ENCODE peak calls at places on chromosomes 6 and 20, in ten cellular contexts. B is NCI-H1436; G is activated CD8-positive, alpha-beta memory T cell treated with anti-CD3 and anti-CD28 coated beads, Interleukin-2, amount 10 ng/mL, durations not matched to agents 7 days and 5 days; D is RWPE1; J is NCI-H2081; R is ovary; Z is brain pericyte; O is HL-60; P is testis; K is left colon. F is an unnamed sample.

GRCh38 chr6:161132384-161132783 is 140.8 kb downstream of the MAP3K4 start:
- DNase-seq in G (no peak), O (no peak), J (no peak), R (no peak), P (no peak), D (no peak), B (no peak), K (no peak), Z (no peak), F (no peak)

GRCh38 chr20:3032624-3033023 is 10.8 kb upstream of the GNRH2 start:
- DNase-seq in O (no peak), G (no peak), B (no peak), J (no peak), Z (no peak), D (no peak), P (peak), R (no peak), K (no peak), F (no peak)

GRCh38 chr6:124669713-124670480 is 292.3 kb upstream of the RNF217 start:
- DNase-seq in Z (no peak), O (no peak), R (no peak), J (no peak), D (no peak), G (no peak), B (no peak), K (no peak), P (no peak), F (no peak)

GRCh38 chr6:135181333-135182119 is 418 bp downstream of the MYB start:
- DNase-seq in R (no peak), O (no peak), Z (no peak), G (peak), B (no peak), K (peak), D (no peak), J (peak), P (no peak), F (no peak)

GRCh38 chr20:38604873-38605303 is 3.3 kb downstream of the ARHGAP40 start:
- DNase-seq in D (peak), O (no peak), B (no peak), Z (no peak), K (no peak), P (no peak), J (no peak), G (no peak), R (no peak), F (no peak)

GRCh38 chr6:156961282-156961892 is 184.2 kb downstream of the ARID1B start:
- DNase-seq in B (no peak), R (no peak), J (no peak), P (no peak), D (no peak), G (no peak), K (no peak), O (no peak), Z (no peak), F (no peak)

GRCh38 chr6:167761794-167762258 is 64.9 kb upstream of the AFDN start:
- DNase-seq in K (no peak), O (no peak), P (no peak), Z (no peak), R (peak), D (no peak), B (peak), G (no peak), J (peak), F (peak)

GRCh38 chr6:109121411-109121810 is 26.1 kb downstream of the CEP57L1 start:
- DNase-seq in O (no peak), Z (no peak), K (no peak), D (no peak), R (no peak), G (no peak), B (no peak), J (no peak), P (no peak), F (no peak)

GRCh38 chr6:37920667-37921066 is 101.1 kb downstream of the ZFAND3 start:
- DNase-seq in P (no peak), R (no peak), J (peak), D (no peak), G (no peak), K (no peak), B (no peak), Z (no peak), O (no peak), F (no peak)

GRCh38 chr20:59993736-59994484 is 35.7 kb downstream of the CDH26 start:
- DNase-seq in D (no peak), J (no peak), P (no peak), G (no peak), Z (no peak), B (no peak), R (no peak), K (no peak), O (no peak), F (peak)

GRCh38 chr20:58891686-58892125 is 39.2 kb downstream of the GNAS start:
- DNase-seq in Z (no peak), G (peak), R (peak), D (no peak), J (peak), K (peak), B (no peak), P (no peak), O (no peak), F (peak)

GRCh38 chr20:63224272-63225081 is 8.5 kb upstream of the YTHDF1 start:
- DNase-seq in D (peak), R (peak), Z (peak), K (peak), G (no peak), J (peak), B (no peak), O (no peak), P (peak), F (peak)

GRCh38 chr6:107185570-107185969 is 70.3 kb upstream of the BEND3 start:
- DNase-seq in Z (no peak), K (peak), J (peak), P (peak), B (peak), D (no peak), G (no peak), R (peak), O (no peak), F (peak)

GRCh38 chr6:56026461-56027180 is 151.2 kb upstream of the BMP5 start:
- DNase-seq in G (no peak), D (no peak), O (no peak), B (no peak), R (no peak), J (no peak), K (no peak), Z (no peak), P (no peak), F (no peak)

GRCh38 chr6:292506-293184 is 358 bp downstream of the DUSP22 start:
- DNase-seq in J (no peak), O (peak), B (no peak), D (peak), G (peak), P (peak), Z (no peak), R (peak), K (peak), F (peak)

GRCh38 chr6:41278699-41279405 is 7.6 kb downstream of the TREM1 start:
- DNase-seq in O (peak), P (peak), Z (no peak), B (peak), K (peak), G (peak), J (peak), D (peak), R (peak), F (peak)

F was measured in endodermal cell.